ENCODE peak calls at places on chromosomes 13 and 19, in four cellular contexts. C, Q, K and M are unnamed samples.

GRCh38 chr13:48397744-48398143 is 15.2 kb downstream of the LPAR6 start:
- DNase-seq in K (no peak), Q (no peak), C (no peak), M (no peak)

GRCh38 chr13:38661276-38661675 is 25.6 kb upstream of the FREM2 start:
- DNase-seq in C (no peak), Q (no peak), K (no peak), M (no peak)

GRCh38 chr19:17002455-17002854 is 24.2 kb downstream of the CPAMD8 start:
- DNase-seq in K (no peak), C (no peak), Q (no peak), M (no peak)

GRCh38 chr19:45251452-45252354 is 632 bp downstream of the MARK4 start:
- DNase-seq in C (no peak), K (peak; percentile 77), Q (no peak), M (peak; percentile 48)

GRCh38 chr19:3671680-3672574 is 28.3 kb downstream of the PIP5K1C start:
- DNase-seq in Q (no peak), K (no peak), C (no peak), M (peak; percentile 64)

GRCh38 chr13:74288361-74288911 is 154.2 kb upstream of the KLF12 start:
- DNase-seq in C (no peak), K (peak; percentile 10), Q (no peak), M (no peak)

GRCh38 chr19:4693078-4693350 is 22.9 kb upstream of the MYDGF start:
- DNase-seq in Q (no peak), C (no peak), K (no peak), M (no peak)

GRCh38 chr13:30880151-30880551 is 25.9 kb upstream of the MEDAG start:
- DNase-seq in C (no peak), K (no peak), Q (no peak), M (no peak)

GRCh38 chr13:97359181-97360057 is 74.5 kb upstream of the RAP2A start:
- DNase-seq in K (peak; percentile 66), Q (no peak), C (no peak), M (peak; percentile 42)

GRCh38 chr19:13681509-13681908 is 82.8 kb upstream of the MRI1 start:
- DNase-seq in Q (no peak), C (no peak), K (no peak), M (no peak)

GRCh38 chr13:41767801-41768200 is 193.1 kb downstream of the VWA8 start:
- DNase-seq in Q (no peak), C (no peak), K (no peak), M (no peak)

GRCh38 chr19:35768082-35768421 is 7.3 kb upstream of the ARHGAP33 start:
- DNase-seq in K (no peak), C (no peak), Q (no peak), M (no peak)

DNA sequence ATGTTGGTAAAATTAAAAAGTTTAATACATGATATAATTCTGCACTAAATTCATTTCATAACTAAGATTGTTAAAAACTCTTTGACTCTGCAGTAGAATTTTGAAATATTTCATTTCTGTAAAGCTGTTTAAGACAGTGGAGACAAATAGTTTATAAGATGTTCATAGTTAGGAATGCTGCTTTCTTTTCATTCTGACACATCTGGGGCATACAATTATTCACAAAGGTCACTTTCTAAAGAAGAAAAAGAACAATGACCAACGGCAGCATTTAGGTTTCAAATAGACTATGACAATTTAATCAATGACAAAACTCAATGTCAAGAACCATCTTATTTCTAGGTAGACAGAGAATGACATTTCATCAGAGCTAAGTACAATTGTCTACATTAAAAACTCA is 1422.1 kb downstream of the PCDH9 start:
- DNase-seq in K (no peak), Q (no peak), C (no peak), M (no peak)
- TF ChIP-seq JUND in K (no peak), Q (no peak), C (no peak), M (no peak)

GRCh38 chr13:29396446-29396845 is 199.0 kb downstream of the SLC7A1 start:
- DNase-seq in K (no peak), C (no peak), Q (no peak), M (no peak)

GRCh38 chr13:29397265-29397664 is 198.2 kb downstream of the SLC7A1 start:
- DNase-seq in C (no peak), Q (no peak), K (no peak), M (no peak)

GRCh38 chr13:29402168-29402621 is 193.3 kb downstream of the SLC7A1 start:
- DNase-seq in K (no peak), Q (no peak), C (no peak), M (peak; percentile 20)
- TF ChIP-seq JUND in K (no peak), Q (no peak), C (no peak), M (peak; percentile 59)

DNA sequence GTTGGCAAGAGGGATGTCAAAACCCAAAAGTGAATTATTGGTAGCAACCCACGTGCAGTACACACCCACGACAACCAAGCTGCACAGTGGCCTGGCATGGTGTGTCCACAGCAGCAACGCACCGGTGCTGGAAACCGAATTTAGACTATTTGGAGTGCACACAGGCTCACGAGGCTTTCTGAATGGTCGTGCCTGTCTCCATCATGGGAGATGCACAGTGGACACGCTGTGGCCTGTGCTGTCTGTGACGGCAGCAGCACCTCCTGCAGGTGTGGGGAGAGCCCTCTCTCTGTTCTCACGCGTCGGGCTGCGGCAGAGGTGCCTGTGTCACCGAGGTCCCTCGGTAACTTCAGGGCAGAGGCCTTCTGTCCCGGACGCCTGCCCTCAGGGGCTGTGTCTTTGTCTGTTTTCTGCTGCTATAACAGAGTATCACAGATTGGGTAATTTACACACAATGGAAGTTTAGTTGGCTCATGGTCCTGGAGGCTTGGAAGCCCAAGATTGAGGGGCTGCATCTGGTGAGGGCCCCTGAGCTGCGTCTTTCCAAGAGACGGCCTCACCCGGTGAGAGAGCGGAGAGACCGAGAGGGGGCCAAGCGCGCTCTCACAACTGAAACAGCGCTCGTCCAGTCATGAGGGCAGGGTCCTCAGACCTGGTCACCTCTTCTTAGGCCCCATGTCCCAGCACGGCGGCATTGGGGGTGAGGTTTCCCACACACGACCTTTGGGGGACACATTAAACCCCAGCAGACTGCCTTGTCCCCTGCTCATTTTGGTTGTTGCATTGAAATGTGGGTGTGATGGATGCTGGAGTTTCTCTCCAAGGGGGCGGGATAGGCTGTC is 9.1 kb upstream of the MCF2L start:
- DNase-seq in C (no peak), K (no peak), Q (no peak), M (no peak)
- TF ChIP-seq JUND in C (no peak), K (no peak), Q (no peak), M (no peak)

GRCh38 chr19:41001243-41001971 is 10.3 kb downstream of the CYP2B6 start:
- DNase-seq in K (no peak), Q (no peak), C (no peak), M (peak; percentile 30)
- TF ChIP-seq JUND in K (no peak), Q (no peak), C (no peak), M (no peak)

DNA sequence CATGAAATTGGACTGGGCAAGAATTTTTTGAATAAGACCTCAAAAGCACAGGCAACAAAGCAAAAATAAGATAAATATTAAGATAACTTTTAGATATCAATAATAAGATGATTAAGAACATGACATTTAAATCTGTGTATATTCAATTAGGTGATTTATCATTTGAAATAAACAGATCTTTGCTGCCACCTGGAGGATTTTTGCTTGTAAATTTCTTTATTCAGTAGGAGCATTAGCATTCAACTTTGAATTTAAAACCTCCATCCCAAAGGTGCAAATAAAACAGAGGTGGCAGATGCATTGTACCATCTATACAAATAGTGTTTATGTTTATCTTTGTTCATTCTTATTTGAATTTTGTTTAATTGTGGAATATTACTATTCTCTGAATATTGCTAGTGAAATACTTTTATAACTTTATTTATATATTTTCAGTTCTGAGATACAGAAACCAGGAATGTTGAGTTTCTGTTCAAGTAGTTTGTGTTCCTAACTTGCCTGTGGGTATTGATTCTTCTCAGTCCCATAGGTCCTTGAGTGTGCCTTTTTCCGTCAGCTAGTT is 20.9 kb downstream of the COG6 start:
- DNase-seq in K (peak; percentile 19), C (no peak), Q (no peak), M (no peak)
- TF ChIP-seq JUND in K (no peak), C (no peak), Q (no peak), M (no peak)

GRCh38 chr13:112453207-112453829 is 77.2 kb downstream of the SPACA7 start:
- DNase-seq in Q (no peak), C (no peak), K (no peak), M (no peak)
- TF ChIP-seq JUND in Q (no peak), C (no peak), K (no peak), M (no peak)